ENCODE peak calls at places on chromosomes 11 and 22, in four cellular contexts. One of them, this sample, is unnamed.

GRCh38 chr11:7165911-7166310 is 77.1 kb downstream of the RBMXL2 start:
- DNase-seq in GM12878: no peak
- DNase-seq in HepG2: no peak
- DNase-seq in SK-N-SH: peak; percentile 20
- DNase-seq in this sample: no peak

GRCh38 chr11:69642549-69642912 is 1.6 kb downstream of the CCND1 start:
- DNase-seq in GM12878: no peak
- DNase-seq in HepG2: no peak
- DNase-seq in SK-N-SH: peak; percentile 57
- DNase-seq in this sample: no peak

GRCh38 chr11:13669544-13670488 is 1.3 kb downstream of the FAR1 start:
- DNase-seq in GM12878: no peak
- DNase-seq in HepG2: no peak
- DNase-seq in SK-N-SH: no peak
- DNase-seq in this sample: no peak

GRCh38 chr11:441043-441417 is 781 bp downstream of the ANO9 start:
- DNase-seq in GM12878: no peak
- DNase-seq in HepG2: no peak
- DNase-seq in SK-N-SH: peak; percentile 37
- DNase-seq in this sample: no peak

GRCh38 chr11:46559815-46560214 is 34.0 kb downstream of the AMBRA1 start:
- DNase-seq in GM12878: no peak
- DNase-seq in HepG2: no peak
- DNase-seq in SK-N-SH: no peak
- DNase-seq in this sample: no peak

GRCh38 chr22:37848587-37849088 is 581 bp upstream of the EIF3L start:
- DNase-seq in GM12878: no peak
- DNase-seq in HepG2: peak; percentile 53
- DNase-seq in SK-N-SH: peak; percentile 43
- DNase-seq in this sample: peak; percentile 42

GRCh38 chr11:127996825-127997224 is 590.5 kb downstream of the ETS1 start:
- DNase-seq in GM12878: no peak
- DNase-seq in HepG2: no peak
- DNase-seq in SK-N-SH: no peak
- DNase-seq in this sample: no peak

GRCh38 chr11:127998421-127998820 is 588.9 kb downstream of the ETS1 start:
- DNase-seq in GM12878: no peak
- DNase-seq in HepG2: no peak
- DNase-seq in SK-N-SH: no peak
- DNase-seq in this sample: no peak

GRCh38 chr11:114348200-114349191 is 51.8 kb downstream of the C11orf71 start:
- DNase-seq in GM12878: no peak
- DNase-seq in HepG2: peak; percentile 39
- DNase-seq in SK-N-SH: peak; percentile 15
- DNase-seq in this sample: no peak

GRCh38 chr11:3228445-3228829 is 3.8 kb downstream of the MRGPRE start:
- DNase-seq in GM12878: no peak
- DNase-seq in HepG2: no peak
- DNase-seq in SK-N-SH: no peak
- DNase-seq in this sample: no peak

GRCh38 chr22:41532908-41533825 is 11.1 kb downstream of the POLR3H start:
- DNase-seq in GM12878: no peak
- DNase-seq in HepG2: peak; percentile 58
- DNase-seq in SK-N-SH: peak; percentile 71
- DNase-seq in this sample: peak; percentile 47

GRCh38 chr22:38518620-38519019 is 12.5 kb upstream of the DDX17 start:
- DNase-seq in GM12878: no peak
- DNase-seq in HepG2: no peak
- DNase-seq in SK-N-SH: no peak
- DNase-seq in this sample: no peak

GRCh38 chr11:82043316-82043715 is 690.3 kb downstream of the FAM181B start:
- DNase-seq in GM12878: no peak
- DNase-seq in HepG2: no peak
- DNase-seq in SK-N-SH: no peak
- DNase-seq in this sample: no peak

GRCh38 chr11:125364085-125364822 is 131.8 kb downstream of the FEZ1 start:
- DNase-seq in GM12878: no peak
- DNase-seq in HepG2: no peak
- DNase-seq in SK-N-SH: no peak
- DNase-seq in this sample: no peak

GRCh38 chr11:129302386-129303101 is 73.1 kb upstream of the BARX2 start:
- DNase-seq in GM12878: no peak
- DNase-seq in HepG2: no peak
- DNase-seq in SK-N-SH: no peak
- DNase-seq in this sample: no peak

GRCh38 chr22:46360891-46361290 is 25.4 kb downstream of the TRMU start:
- DNase-seq in GM12878: no peak
- DNase-seq in HepG2: no peak
- DNase-seq in SK-N-SH: no peak
- DNase-seq in this sample: no peak

GRCh38 chr22:17398159-17398558 is 28.9 kb downstream of the CECR2 start:
- DNase-seq in GM12878: no peak
- DNase-seq in HepG2: no peak
- DNase-seq in SK-N-SH: no peak
- DNase-seq in this sample: no peak

GRCh38 chr11:368414-369335 is 624 bp upstream of the B4GALNT4 start:
- DNase-seq in GM12878: no peak
- DNase-seq in HepG2: peak; percentile 27
- DNase-seq in SK-N-SH: peak; percentile 67
- DNase-seq in this sample: peak; percentile 46

GRCh38 chr11:115385211-115385610 is 119.0 kb downstream of the CADM1 start:
- DNase-seq in GM12878: no peak
- DNase-seq in HepG2: no peak
- DNase-seq in SK-N-SH: no peak
- DNase-seq in this sample: no peak

GRCh38 chr11:12458042-12458441 is 80.7 kb downstream of the PARVA start:
- DNase-seq in GM12878: no peak
- DNase-seq in HepG2: no peak
- DNase-seq in SK-N-SH: no peak
- DNase-seq in this sample: no peak

GRCh38 chr22:24516301-24516737 is 21.2 kb downstream of the UPB1 start:
- DNase-seq in GM12878: no peak
- DNase-seq in HepG2: peak; percentile 62
- DNase-seq in SK-N-SH: no peak
- DNase-seq in this sample: peak; percentile 19

GRCh38 chr11:85826096-85826855 is 15.3 kb upstream of the SYTL2 start:
- DNase-seq in GM12878: no peak
- DNase-seq in HepG2: no peak
- DNase-seq in SK-N-SH: peak; percentile 64
- DNase-seq in this sample: peak; percentile 84

GRCh38 chr11:104531894-104532293 is 366.4 kb downstream of the CASP12 start:
- DNase-seq in GM12878: no peak
- DNase-seq in HepG2: no peak
- DNase-seq in SK-N-SH: no peak
- DNase-seq in this sample: no peak

GRCh38 chr11:66561178-66561974 is 7.0 kb downstream of the CTSF start:
- DNase-seq in GM12878: no peak
- DNase-seq in HepG2: no peak
- DNase-seq in SK-N-SH: no peak
- DNase-seq in this sample: no peak

GRCh38 chr11:34788642-34789041 is 127.5 kb downstream of the APIP start:
- DNase-seq in GM12878: no peak
- DNase-seq in HepG2: no peak
- DNase-seq in SK-N-SH: no peak
- DNase-seq in this sample: no peak

GRCh38 chr22:45589556-45589955 is 82.1 kb upstream of the ATXN10 start:
- DNase-seq in GM12878: no peak
- DNase-seq in HepG2: no peak
- DNase-seq in SK-N-SH: no peak
- DNase-seq in this sample: no peak

GRCh38 chr11:131694526-131695424 is 324.4 kb downstream of the NTM start:
- DNase-seq in GM12878: no peak
- DNase-seq in HepG2: peak; percentile 52
- DNase-seq in SK-N-SH: peak; percentile 86
- DNase-seq in this sample: peak; percentile 59

GRCh38 chr22:30882974-30883533 is 85.5 kb downstream of the MORC2 start:
- DNase-seq in GM12878: no peak
- DNase-seq in HepG2: no peak
- DNase-seq in SK-N-SH: no peak
- DNase-seq in this sample: no peak

GRCh38 chr22:31055322-31056159 is 25.6 kb upstream of the SMTN start:
- DNase-seq in GM12878: no peak
- DNase-seq in HepG2: peak; percentile 98
- DNase-seq in SK-N-SH: peak; percentile 69
- DNase-seq in this sample: peak; percentile 98

GRCh38 chr11:118610220-118610772 is 2.9 kb downstream of the PHLDB1 start:
- DNase-seq in GM12878: no peak
- DNase-seq in HepG2: no peak
- DNase-seq in SK-N-SH: no peak
- DNase-seq in this sample: no peak

GRCh38 chr22:46942816-46943783 is 180.7 kb downstream of the TBC1D22A start:
- DNase-seq in GM12878: no peak
- DNase-seq in HepG2: no peak
- DNase-seq in SK-N-SH: no peak
- DNase-seq in this sample: no peak

GRCh38 chr11:75142714-75143419 is 8.0 kb upstream of the SLCO2B1 start:
- DNase-seq in GM12878: peak; percentile 55
- DNase-seq in HepG2: peak; percentile 72
- DNase-seq in SK-N-SH: peak; percentile 63
- DNase-seq in this sample: peak; percentile 93

GRCh38 chr11:61777234-61778090 is 14.9 kb downstream of the TMEM258 start:
- DNase-seq in GM12878: no peak
- DNase-seq in HepG2: no peak
- DNase-seq in SK-N-SH: peak; percentile 60
- DNase-seq in this sample: no peak

GRCh38 chr11:63710476-63711217 is 29.3 kb downstream of the RTN3 start:
- DNase-seq in GM12878: no peak
- DNase-seq in HepG2: no peak
- DNase-seq in SK-N-SH: no peak
- DNase-seq in this sample: peak; percentile 18

DNA sequence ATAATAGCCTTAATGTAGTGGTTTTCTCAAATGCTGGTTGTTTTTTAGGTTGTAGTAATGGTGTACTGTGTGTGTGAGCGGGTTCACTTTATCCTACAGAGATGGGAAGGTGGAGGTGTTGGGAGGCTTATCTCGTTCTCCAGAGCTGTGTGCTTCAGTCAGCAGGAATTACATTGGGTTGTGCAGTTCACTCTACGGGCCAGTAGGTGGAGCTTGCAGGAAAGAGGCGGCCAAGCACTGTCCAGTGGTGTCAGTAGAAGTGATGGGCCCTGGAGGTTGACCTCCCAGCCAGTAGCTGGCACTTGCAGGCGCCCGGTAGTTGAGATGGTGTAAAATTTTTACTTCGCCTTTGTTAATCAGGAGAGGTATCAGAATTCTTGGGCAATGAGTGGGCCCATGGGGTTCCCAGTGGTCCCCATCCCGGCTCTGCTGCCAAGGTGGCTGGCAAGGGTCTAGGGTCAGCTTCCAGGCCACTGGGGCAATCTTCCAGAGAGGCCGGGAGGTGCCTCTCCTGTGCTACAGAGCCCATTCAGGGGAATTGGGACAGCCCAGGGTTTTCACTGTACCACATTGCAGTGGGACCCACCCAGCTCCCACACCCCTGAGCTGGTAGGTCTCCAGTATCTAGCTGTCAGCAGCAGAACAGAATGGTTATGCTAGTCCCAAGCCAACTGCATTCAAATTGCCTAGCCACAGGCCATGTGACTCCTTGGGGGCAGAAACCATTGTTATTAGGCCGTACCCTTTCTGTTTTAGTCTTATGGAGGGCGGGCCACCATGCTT is 43.8 kb downstream of the BIRC2 start:
- DNase-seq in GM12878: no peak
- DNase-seq in HepG2: peak; percentile 70
- DNase-seq in SK-N-SH: peak; percentile 63
- DNase-seq in this sample: peak; percentile 24
- TF ChIP-seq PBX3 in GM12878: no peak
- TF ChIP-seq PBX3 in HepG2: no peak
- TF ChIP-seq PBX3 in SK-N-SH: no peak
- TF ChIP-seq PBX3 in this sample: no peak

DNA sequence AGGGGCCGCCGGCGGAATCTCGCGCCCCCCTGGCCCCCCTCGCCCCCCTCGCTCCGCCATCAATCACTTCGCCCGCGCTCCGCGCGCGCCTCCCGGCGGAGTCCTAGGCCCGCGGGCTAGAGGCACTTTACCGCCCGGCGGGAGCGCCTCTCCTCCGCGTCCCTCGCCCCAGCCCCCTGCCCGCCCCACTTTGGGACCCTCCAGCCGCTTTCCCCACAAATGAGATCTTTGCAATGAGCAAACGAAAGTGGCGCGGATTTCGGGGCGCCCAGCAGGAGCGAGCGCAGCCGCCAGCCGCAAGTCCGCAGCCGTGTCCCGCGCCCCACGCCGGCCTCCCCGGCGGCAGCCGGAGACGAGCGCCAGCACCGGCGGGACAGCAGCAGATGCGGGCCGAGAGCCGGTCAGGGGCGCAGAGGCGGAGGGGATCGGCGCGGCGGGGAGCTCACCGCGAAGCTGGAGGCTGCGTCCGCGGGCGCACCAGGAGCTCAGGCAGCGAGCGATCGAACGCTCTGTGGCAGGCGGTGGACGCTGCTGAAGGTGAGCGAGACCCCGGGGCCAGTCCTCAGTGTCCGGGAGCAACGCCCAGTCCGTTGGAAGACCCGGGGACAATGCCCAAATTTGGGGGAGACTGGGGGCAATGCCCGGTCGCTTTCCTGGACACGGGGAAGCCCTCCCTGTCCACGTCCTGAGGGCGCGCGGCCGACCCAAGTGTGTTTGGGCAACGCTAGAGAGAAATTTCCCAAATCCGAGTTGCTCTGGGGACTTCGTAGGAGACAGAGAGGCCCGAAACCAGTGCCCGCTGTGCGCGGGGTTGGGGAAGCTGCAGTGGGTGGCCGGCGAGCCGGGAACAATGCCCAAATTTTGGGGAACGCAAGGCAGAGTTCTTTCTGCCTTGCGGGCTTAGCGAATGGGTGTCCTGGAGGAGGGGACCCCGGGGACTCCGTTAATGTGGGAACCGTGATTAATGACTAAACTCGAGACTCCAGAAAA is 1.5 kb upstream of the IGF2 start:
- DNase-seq in GM12878: no peak
- DNase-seq in HepG2: no peak
- DNase-seq in SK-N-SH: no peak
- DNase-seq in this sample: no peak
- H3K4me3 ChIP-seq in GM12878: no peak overlapping the region
- H3K4me3 ChIP-seq in HepG2: peak overlapping the region; percentile 51
- H3K4me3 ChIP-seq in SK-N-SH: no peak overlapping the region
- H3K4me3 ChIP-seq in this sample: no peak overlapping the region

GRCh38 chr11:27296406-27296994 is 66.5 kb downstream of the CCDC34 start:
- DNase-seq in GM12878: no peak
- DNase-seq in HepG2: peak; percentile 44
- DNase-seq in SK-N-SH: peak; percentile 36
- DNase-seq in this sample: peak; percentile 36
- TF ChIP-seq PBX3 in GM12878: no peak
- TF ChIP-seq PBX3 in HepG2: no peak
- TF ChIP-seq PBX3 in SK-N-SH: no peak
- TF ChIP-seq PBX3 in this sample: no peak

DNA sequence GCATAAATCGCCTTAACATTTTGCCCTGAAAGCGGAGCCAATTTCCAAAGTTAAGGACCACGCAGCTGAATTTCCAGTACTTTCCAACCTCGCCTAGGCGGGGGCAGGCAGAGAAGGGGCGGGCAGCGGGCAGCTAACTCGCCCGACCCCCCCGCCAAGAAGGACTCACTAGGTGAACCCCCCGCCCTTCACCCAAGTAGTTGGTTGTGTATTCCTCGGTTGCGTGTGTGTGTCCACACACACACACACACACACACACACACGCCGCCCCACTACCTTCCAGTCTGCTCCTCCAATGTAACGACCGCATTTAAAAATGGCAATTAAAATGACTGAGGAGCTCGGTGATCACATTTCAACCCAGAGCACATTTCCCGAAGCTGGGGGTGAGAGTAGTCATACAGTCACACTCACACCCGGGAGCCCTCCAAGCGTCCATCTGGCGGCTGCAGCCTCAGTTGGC is 1.4 kb downstream of the TENM4 start:
- DNase-seq in GM12878: no peak
- DNase-seq in HepG2: no peak
- DNase-seq in SK-N-SH: peak; percentile 38
- DNase-seq in this sample: no peak
- H3K4me3 ChIP-seq in GM12878: no peak overlapping the region
- H3K4me3 ChIP-seq in HepG2: no peak overlapping the region
- H3K4me3 ChIP-seq in SK-N-SH: peak overlapping the region; percentile 92
- H3K4me3 ChIP-seq in this sample: peak overlapping the region; percentile 36

This sample was measured in A549.